ENCODE peak calls at places on chromosomes 1 and 21, in eight cellular contexts. V, S, L, P, F, X, G and H are unnamed samples.
A peak's percentile ranks its signal among the peaks of the same experiment; 100 is the strongest.

GRCh38 chr1:244545511-244545910 is 84.4 kb downstream of the CATSPERE start:
- DNase-seq in G (no peak), X (no peak), V (no peak), F (no peak), P (no peak), L (no peak), S (peak; percentile 8), H (no peak)

GRCh38 chr1:225755668-225756294 is 21.8 kb upstream of the SRP9 start:
- DNase-seq in P (no peak), X (no peak), F (no peak), L (no peak), V (no peak), S (no peak), G (no peak), H (no peak)

GRCh38 chr1:3651939-3652537 is at the start of gene TP73:
- DNase-seq in L (no peak), P (no peak), X (no peak), V (peak; percentile 90), S (no peak), F (no peak), G (no peak), H (peak; percentile 34)

GRCh38 chr21:42684109-42684916 is 30.9 kb downstream of the PDE9A start:
- DNase-seq in V (no peak), G (no peak), P (no peak), S (no peak), L (no peak), F (no peak), X (no peak), H (no peak)

GRCh38 chr1:198498881-198499280 is 41.6 kb downstream of the ATP6V1G3 start:
- DNase-seq in L (no peak), S (no peak), V (no peak), G (no peak), X (no peak), P (no peak), F (no peak), H (no peak)

GRCh38 chr1:161973924-161974845 is 49.5 kb downstream of the OLFML2B start:
- DNase-seq in V (no peak), S (no peak), G (no peak), L (no peak), X (peak; percentile 21), P (no peak), F (peak; percentile 76), H (no peak)

GRCh38 chr1:232627645-232628334 is 2.1 kb downstream of the SIPA1L2 start:
- DNase-seq in F (no peak), P (no peak), V (peak; percentile 62), G (no peak), S (peak; percentile 44), X (no peak), L (no peak), H (peak; percentile 40)

GRCh38 chr1:241079018-241079417 is 278.0 kb downstream of the RGS7 start:
- DNase-seq in G (no peak), P (no peak), X (no peak), L (no peak), S (no peak), V (no peak), F (no peak), H (no peak)

GRCh38 chr1:206839857-206840256 is 25.6 kb upstream of the IL20 start:
- DNase-seq in V (no peak), F (no peak), S (peak; percentile 55), L (no peak), P (peak; percentile 70), G (peak; percentile 69), X (no peak), H (no peak)

GRCh38 chr1:245197911-245198379 is 43.2 kb downstream of the KIF26B start:
- DNase-seq in P (no peak), X (no peak), V (no peak), L (no peak), F (no peak), S (peak; percentile 14), G (peak; percentile 52), H (no peak)

GRCh38 chr1:176826265-176826664 is 338.2 kb downstream of the ASTN1 start:
- DNase-seq in S (no peak), X (no peak), V (no peak), P (no peak), F (no peak), L (no peak), G (no peak), H (no peak)

GRCh38 chr1:181018901-181019681 is 3.6 kb downstream of the STX6 start:
- DNase-seq in P (no peak), X (no peak), L (no peak), V (no peak), F (no peak), G (no peak), S (no peak), H (no peak)

GRCh38 chr1:66210653-66211052 is 323.3 kb upstream of the SGIP1 start:
- DNase-seq in G (no peak), X (no peak), P (no peak), L (no peak), F (no peak), V (no peak), S (no peak), H (no peak)

GRCh38 chr21:41627428-41627827 is 119.5 kb upstream of the TMPRSS2 start:
- DNase-seq in S (peak; percentile 13), V (no peak), F (no peak), L (no peak), G (peak; percentile 12), P (peak; percentile 52), X (no peak), H (no peak)

GRCh38 chr21:37606549-37606948 is 240.0 kb downstream of the DYRK1A start:
- DNase-seq in X (no peak), S (no peak), G (no peak), V (no peak), F (no peak), L (no peak), P (no peak), H (no peak)